ENCODE peak calls at places on chromosomes 11 and 22, in six cellular contexts. M is GM12891, G is K562, Y is H1, R is HepG2, W is GM12878. B is an unnamed sample.

GRCh38 chr11:3203221-3204043 is 15.2 kb downstream of the MRGPRG start:
- DNase-seq in M (no peak), G (no peak), Y (peak), R (no peak), W (no peak), B (no peak)

GRCh38 chr11:134146598-134146997 is 77.2 kb downstream of the NCAPD3 start:
- DNase-seq in M (no peak), G (no peak), Y (no peak), R (no peak), W (no peak), B (no peak)

GRCh38 chr11:110093407-110094297 is 460 bp downstream of the ZC3H12C start:
- DNase-seq in M (peak), G (peak), Y (no peak), R (peak), W (no peak), B (peak)

GRCh38 chr11:68373189-68373809 is 60.9 kb downstream of the LRP5 start:
- DNase-seq in M (no peak), G (no peak), Y (no peak), R (no peak), W (no peak), B (no peak)

GRCh38 chr11:65260756-65261590 is 789 bp upstream of the POLA2 start:
- DNase-seq in M (no peak), G (no peak), Y (no peak), R (no peak), W (no peak), B (no peak)

GRCh38 chr11:87778341-87778740 is 396.9 kb downstream of the RAB38 start:
- DNase-seq in M (no peak), G (no peak), Y (no peak), R (no peak), W (no peak), B (no peak)

GRCh38 chr11:128881221-128881620 is 9.9 kb upstream of the KCNJ5 start:
- DNase-seq in M (no peak), G (no peak), Y (no peak), R (no peak), W (no peak), B (no peak)

GRCh38 chr11:102047305-102047924 is at the start of gene CFAP300:
- DNase-seq in M (peak), G (no peak), Y (peak), R (no peak), W (no peak), B (peak)

GRCh38 chr11:1274501-1274900 is 34.9 kb downstream of the TOLLIP start:
- DNase-seq in M (no peak), G (no peak), Y (no peak), R (no peak), W (no peak), B (no peak)

GRCh38 chr11:8225589-8226036 is 38.1 kb downstream of the LMO1 start:
- DNase-seq in M (peak), G (peak), Y (peak), R (peak), W (no peak), B (peak)

GRCh38 chr11:7252683-7253213 is 1.0 kb downstream of the SYT9 start:
- DNase-seq in M (no peak), G (no peak), Y (no peak), R (no peak), W (no peak), B (no peak)

GRCh38 chr11:11444800-11445126 is 91.7 kb upstream of the CSNK2A3 start:
- DNase-seq in M (no peak), G (no peak), Y (no peak), R (no peak), W (no peak), B (no peak)

GRCh38 chr22:31079095-31079642 is 1.9 kb upstream of the SMTN start:
- DNase-seq in M (no peak), G (no peak), Y (no peak), R (peak), W (no peak), B (no peak)

GRCh38 chr22:29071261-29072045 is 1.4 kb upstream of the KREMEN1 start:
- DNase-seq in M (no peak), G (no peak), Y (peak), R (peak), W (no peak), B (peak)

GRCh38 chr11:27912916-27913315 is 195.0 kb downstream of the KIF18A start:
- DNase-seq in M (no peak), G (no peak), Y (no peak), R (no peak), W (no peak), B (no peak)

GRCh38 chr11:43576834-43577521 is 103.6 kb upstream of the HSD17B12 start:
- DNase-seq in M (no peak), G (peak), Y (no peak), R (peak), W (no peak), B (no peak)

GRCh38 chr11:16605440-16605970 is 132.9 kb upstream of the C11orf58 start:
- DNase-seq in M (no peak), G (peak), Y (no peak), R (no peak), W (no peak), B (no peak)

GRCh38 chr22:30985561-30986208 is 16.6 kb downstream of the TUG1 start:
- DNase-seq in M (no peak), G (no peak), Y (no peak), R (peak), W (no peak), B (no peak)

GRCh38 chr22:40620464-40621046 is 16.0 kb downstream of the MRTFA start:
- DNase-seq in M (no peak), G (peak), Y (no peak), R (no peak), W (no peak), B (no peak)

GRCh38 chr11:88338223-88338661 is 706 bp upstream of the CTSC start:
- DNase-seq in M (no peak), G (peak), Y (no peak), R (peak), W (no peak), B (no peak)

GRCh38 chr11:115415939-115416338 is 88.3 kb downstream of the CADM1 start:
- DNase-seq in M (no peak), G (no peak), Y (no peak), R (no peak), W (no peak), B (no peak)

GRCh38 chr22:17634696-17635095 is 3.9 kb upstream of the BCL2L13 start:
- DNase-seq in M (no peak), G (no peak), Y (no peak), R (no peak), W (no peak), B (no peak)

GRCh38 chr11:65502852-65503603 is 4.2 kb downstream of the MALAT1 start:
- DNase-seq in M (no peak), G (peak), Y (no peak), R (no peak), W (no peak), B (no peak)

GRCh38 chr11:70454197-70454767 is 56.0 kb downstream of the CTTN start:
- DNase-seq in M (no peak), G (no peak), Y (no peak), R (no peak), W (peak), B (no peak)

GRCh38 chr22:34801221-34801620 is 264.7 kb upstream of the ISX start:
- DNase-seq in M (no peak), G (no peak), Y (no peak), R (no peak), W (no peak), B (no peak)

GRCh38 chr22:36743011-36743410 is 32.9 kb downstream of the IFT27 start:
- DNase-seq in M (no peak), G (no peak), Y (no peak), R (no peak), W (no peak), B (no peak)

GRCh38 chr11:545171-545570 is 7.8 kb downstream of the LRRC56 start:
- DNase-seq in M (no peak), G (no peak), Y (no peak), R (no peak), W (no peak), B (no peak)

GRCh38 chr11:72970557-72971118 is 156.4 kb downstream of the ATG16L2 start:
- DNase-seq in M (no peak), G (no peak), Y (no peak), R (no peak), W (no peak), B (no peak)

GRCh38 chr11:117468888-117469287 is 141.2 kb downstream of the CEP164 start:
- DNase-seq in M (no peak), G (no peak), Y (no peak), R (no peak), W (no peak), B (no peak)

GRCh38 chr11:34155057-34155758 is 49.8 kb downstream of the NAT10 start:
- DNase-seq in M (no peak), G (no peak), Y (no peak), R (no peak), W (no peak), B (no peak)

GRCh38 chr11:104609297-104609696 is 289.0 kb downstream of the CASP12 start:
- DNase-seq in M (peak), G (no peak), Y (peak), R (peak), W (no peak), B (no peak)

DNA sequence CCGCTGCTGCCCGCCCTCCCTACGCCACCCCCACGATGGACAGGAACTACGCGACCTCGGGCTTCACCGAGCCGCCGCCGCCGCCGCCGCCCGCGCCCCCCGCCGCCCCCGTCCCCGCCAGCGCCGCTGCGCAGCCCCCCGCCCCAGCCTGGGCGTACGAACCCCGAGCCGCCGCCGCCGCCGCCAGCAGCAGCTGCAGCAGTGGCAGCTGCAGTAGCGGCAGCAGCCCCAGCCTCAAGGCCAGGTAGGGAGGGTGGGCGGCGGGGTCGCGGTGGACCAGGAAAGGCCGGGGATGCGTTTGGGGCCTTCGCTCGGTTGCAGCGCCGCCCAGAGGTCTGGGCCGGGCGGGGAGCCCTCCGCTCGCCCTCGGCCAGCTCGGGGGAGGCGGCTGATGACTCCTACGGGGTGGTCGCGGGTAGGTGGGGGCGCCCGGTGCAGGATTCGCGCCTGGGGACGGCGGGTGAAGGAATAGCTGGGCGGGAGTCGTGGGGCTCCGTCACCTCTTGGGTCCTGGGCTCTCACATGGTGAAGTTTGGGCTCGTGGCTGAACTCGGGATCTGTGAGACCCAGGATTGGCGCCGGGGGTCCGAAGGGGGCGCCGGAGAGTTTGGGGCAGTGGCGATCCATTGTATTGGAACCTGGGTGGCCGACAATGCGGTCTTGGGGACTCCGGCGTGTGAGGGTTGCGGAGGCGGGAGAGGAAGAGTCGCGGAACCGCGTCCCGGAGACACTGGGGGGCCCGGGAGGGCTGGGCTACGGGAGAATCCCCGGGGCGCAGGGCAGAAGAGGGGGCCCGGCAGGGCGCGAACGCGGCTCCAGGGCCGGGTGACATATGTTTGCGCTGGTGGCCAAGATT is 708 bp downstream of the QSER1 start:
- DNase-seq in M (peak), G (peak), Y (no peak), R (peak), W (no peak), B (peak)
- TF ChIP-seq POLR2A in M (no peak), G (peak), Y (no peak), R (no peak), W (peak), B (peak)

GRCh38 chr11:9663699-9664275 is at the start of gene SWAP70:
- DNase-seq in M (peak), G (peak), Y (peak), R (peak), W (no peak), B (peak)
- TF ChIP-seq POLR2AphosphoS5 in M (peak), G (no peak), Y (peak), R (peak), W (peak), B (peak)

GRCh38 chr22:20532256-20532993 is 25.0 kb downstream of the MED15 start:
- DNase-seq in M (no peak), G (no peak), Y (no peak), R (no peak), W (no peak), B (no peak)
- TF ChIP-seq TAF1 in M (no peak), G (no peak), Y (no peak), R (no peak), W (no peak), B (no peak)

DNA sequence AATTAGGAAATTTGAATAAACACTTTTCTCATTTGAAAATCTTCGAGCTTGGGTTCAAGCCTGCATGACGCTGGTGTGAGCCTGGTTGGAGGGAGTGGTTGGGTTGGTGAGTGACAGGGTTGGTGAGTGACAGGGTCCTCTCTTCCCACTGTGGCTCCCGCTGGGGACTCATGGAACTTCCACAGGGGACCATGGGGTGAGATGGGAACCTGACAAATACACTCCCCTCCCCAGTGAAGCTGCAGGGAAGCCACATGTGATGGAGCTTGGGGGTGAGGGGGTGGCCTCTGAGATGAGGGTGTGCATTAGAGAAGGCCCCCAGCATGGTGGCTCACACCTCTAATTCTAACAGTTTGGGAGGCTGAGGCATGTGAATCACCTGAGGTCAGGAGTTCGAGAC is 66.8 kb downstream of the RTL6 start:
- DNase-seq in M (no peak), G (no peak), Y (no peak), R (no peak), W (no peak), B (no peak)
- TF ChIP-seq POLR2A in M (no peak), G (no peak), Y (no peak), R (no peak), W (no peak), B (no peak)

B was measured in GM12892.